ENCODE peak calls at places on chromosome 2, in seven cellular contexts. H is suprapubic skin, L is cardiac muscle cell, X is spleen, P is IMR-90, Q is uterus, M is left ventricle myocardium inferior. W is an unnamed sample. For H3K27me3, H3K4me1 and H3K9me3, the result is how much of the 10 kb centered on the place peaks cover.

GRCh38 chr2:75553961-75554539 is 6.7 kb downstream of the EVA1A start:
- DNase-seq in H (no peak), L (no peak), X (no peak), P (no peak), Q (no peak), M (no peak), W (no peak)

GRCh38 chr2:179218848-179219594 is 45.6 kb downstream of the SESTD1 start:
- DNase-seq in H (no peak), L (peak), X (no peak), P (peak), Q (peak), M (peak), W (peak)

GRCh38 chr2:235979753-235980459 is 188.3 kb downstream of the GBX2 start:
- DNase-seq in H (no peak), L (no peak), X (no peak), P (no peak), Q (no peak), M (no peak), W (no peak)

GRCh38 chr2:231922945-231923344 is 3.3 kb downstream of the NPPC start:
- DNase-seq in H (no peak), L (no peak), X (peak), P (no peak), Q (no peak), M (peak), W (no peak)

GRCh38 chr2:140734992-140735391 is 1395.8 kb downstream of the LRP1B start:
- DNase-seq in H (no peak), L (no peak), X (no peak), P (no peak), Q (no peak), M (no peak), W (no peak)

GRCh38 chr2:159287733-159288132 is 1.2 kb upstream of the WDSUB1 start:
- DNase-seq in H (no peak), L (no peak), X (no peak), P (no peak), Q (no peak), M (no peak), W (no peak)

GRCh38 chr2:72148975-72149555 is 1.4 kb upstream of the CYP26B1 start:
- DNase-seq in H (peak), L (peak), X (peak), P (peak), Q (peak), M (peak), W (peak)

GRCh38 chr2:155965415-155966070 is 367.0 kb downstream of the NR4A2 start:
- DNase-seq in H (no peak), L (no peak), X (no peak), P (no peak), Q (no peak), M (no peak), W (no peak)

GRCh38 chr2:124318913-124319312 is 293.8 kb downstream of the CNTNAP5 start:
- DNase-seq in H (no peak), L (no peak), X (no peak), P (no peak), Q (no peak), M (no peak), W (no peak)

GRCh38 chr2:215777481-215778044 is 235.8 kb downstream of the MREG start:
- DNase-seq in H (no peak), L (peak), X (no peak), P (no peak), Q (no peak), M (no peak), W (no peak)

GRCh38 chr2:19674051-19675002 is 227.5 kb downstream of the TTC32 start:
- DNase-seq in H (no peak), L (no peak), X (no peak), P (no peak), Q (no peak), M (no peak), W (no peak)

GRCh38 chr2:122056853-122057252 is 301.4 kb downstream of the TSN start:
- DNase-seq in H (no peak), L (peak), X (no peak), P (no peak), Q (no peak), M (no peak), W (no peak)

GRCh38 chr2:235833971-235834620 is 334.1 kb downstream of the GBX2 start:
- DNase-seq in H (peak), L (no peak), X (peak), P (no peak), Q (no peak), M (no peak), W (no peak)

GRCh38 chr2:60227014-60227413 is 326.4 kb downstream of the BCL11A start:
- DNase-seq in H (no peak), L (no peak), X (no peak), P (no peak), Q (no peak), M (no peak), W (no peak)

GRCh38 chr2:67304300-67304890 is 92.7 kb upstream of the ETAA1 start:
- DNase-seq in H (no peak), L (no peak), X (no peak), P (no peak), Q (no peak), M (no peak), W (no peak)

GRCh38 chr2:132567682-132568081 is 102.3 kb downstream of the LYPD1 start:
- DNase-seq in H (no peak), L (no peak), X (no peak), P (no peak), Q (no peak), M (no peak), W (no peak)

GRCh38 chr2:201358684-201359083 is 1.5 kb upstream of the FLACC1 start:
- DNase-seq in H (no peak), L (peak), X (no peak), P (peak), Q (no peak), M (no peak), W (peak)

GRCh38 chr2:76737607-76738006 is 784.6 kb downstream of the LRRTM4 start:
- DNase-seq in H (no peak), L (no peak), X (no peak), P (no peak), Q (no peak), M (no peak), W (no peak)

GRCh38 chr2:214853906-214854305 is 44.4 kb upstream of the BARD1 start:
- DNase-seq in H (no peak), L (no peak), X (no peak), P (no peak), Q (no peak), M (no peak), W (no peak)

GRCh38 chr2:170715932-170716777 is 1.0 kb downstream of the SP5 start:
- DNase-seq in H (peak), L (no peak), X (no peak), P (no peak), Q (no peak), M (no peak), W (no peak)

GRCh38 chr2:80852808-80853139 is 548.2 kb upstream of the LRRTM1 start:
- DNase-seq in H (no peak), L (no peak), X (no peak), P (no peak), Q (no peak), M (no peak), W (no peak)

DNA sequence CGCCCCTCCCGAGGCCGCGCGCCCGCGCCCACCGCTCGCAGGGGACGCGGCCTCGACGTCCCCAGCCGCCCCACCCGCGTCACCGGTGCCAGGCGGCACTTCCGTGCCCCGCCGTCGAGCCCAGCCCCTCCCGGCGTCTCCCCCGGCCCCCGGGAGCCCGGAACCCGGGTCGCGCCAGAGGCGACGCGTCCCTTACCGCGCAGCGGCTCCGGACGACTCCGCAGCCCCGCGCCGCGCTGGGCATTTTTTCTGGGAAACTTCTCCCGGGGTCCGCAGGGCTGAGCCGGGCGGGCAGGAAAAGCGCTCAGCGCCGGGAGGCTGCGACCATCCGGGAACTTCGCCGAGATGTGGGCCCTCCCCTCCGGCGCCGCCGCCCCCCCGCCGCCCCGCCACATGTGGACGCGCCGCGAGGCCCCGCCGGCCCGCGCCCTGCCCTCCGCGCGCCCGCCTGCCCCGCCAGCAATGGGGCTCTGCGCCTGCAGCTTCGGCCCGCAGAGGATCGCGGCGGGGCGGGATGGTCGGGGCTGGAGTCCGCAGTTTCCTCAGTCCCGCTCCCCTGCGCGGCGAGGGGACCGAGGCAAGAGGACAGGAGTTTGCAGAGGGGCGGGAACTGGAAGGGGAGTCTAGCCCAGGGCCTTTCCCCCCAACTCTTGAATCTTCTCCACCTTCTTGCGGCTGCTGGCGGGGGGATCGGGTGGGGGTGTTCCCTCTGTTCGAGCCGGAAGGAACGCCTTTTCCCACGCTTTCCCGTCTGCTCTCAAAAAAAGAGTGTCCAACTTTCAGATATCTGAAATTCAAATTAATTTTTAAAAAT is 81.5 kb downstream of the CHRNA1 start:
- DNase-seq in H (no peak), L (peak), X (peak), P (peak), Q (peak), M (peak), W (peak)
- H3K27me3 ChIP-seq in H (under half), L (under half), X (under half), P (under half), Q (under half), M (under half), W (under half)

DNA sequence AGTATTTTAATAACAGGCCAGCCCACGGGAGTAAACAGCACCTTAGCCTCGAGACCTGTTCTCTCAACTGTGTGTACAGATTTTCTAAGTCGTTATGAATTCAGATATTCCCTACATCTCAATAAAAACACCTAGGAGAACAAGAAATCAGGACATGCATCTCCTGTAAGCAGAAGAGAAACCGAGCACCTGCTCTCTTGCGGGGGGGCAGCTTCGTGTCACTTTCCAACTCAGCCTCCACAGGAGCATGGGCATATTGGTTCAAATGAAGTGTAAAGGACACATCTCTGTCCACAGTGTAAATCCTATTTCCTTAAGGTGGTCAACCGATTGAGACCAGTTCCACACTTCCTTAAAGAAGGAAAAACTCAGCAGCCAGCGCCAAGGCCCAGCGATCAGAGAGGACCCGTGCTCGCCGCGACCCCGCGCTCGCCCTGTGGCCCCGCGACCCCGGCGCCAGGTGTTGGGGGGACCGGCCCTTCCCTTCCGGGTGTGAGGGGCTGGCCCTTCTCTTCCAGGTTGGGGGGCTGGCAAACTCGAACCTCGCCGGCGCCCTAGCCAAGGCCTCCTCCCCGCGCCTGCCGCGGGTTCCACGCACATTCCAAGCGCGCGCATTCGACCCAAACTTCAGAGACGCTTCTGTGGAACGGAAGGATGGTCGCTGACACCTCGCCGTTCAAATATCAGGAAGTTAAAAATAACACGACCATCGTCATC is 652 bp downstream of the SH3YL1 start:
- DNase-seq in H (no peak), L (no peak), X (peak), P (no peak), Q (no peak), M (no peak), W (no peak)
- H3K4me1 ChIP-seq in H (under half), L (under half), X (half or more), P (under half), Q (under half), M (under half), W (under half)

GRCh38 chr2:237242091-237242536 is 156.4 kb downstream of the COPS8 start:
- DNase-seq in H (no peak), L (no peak), X (no peak), P (peak), Q (no peak), M (no peak), W (no peak)
- H3K9me3 ChIP-seq in H (under half), L (under half), X (under half), P (under half), Q (under half), M (under half), W (under half)

DNA sequence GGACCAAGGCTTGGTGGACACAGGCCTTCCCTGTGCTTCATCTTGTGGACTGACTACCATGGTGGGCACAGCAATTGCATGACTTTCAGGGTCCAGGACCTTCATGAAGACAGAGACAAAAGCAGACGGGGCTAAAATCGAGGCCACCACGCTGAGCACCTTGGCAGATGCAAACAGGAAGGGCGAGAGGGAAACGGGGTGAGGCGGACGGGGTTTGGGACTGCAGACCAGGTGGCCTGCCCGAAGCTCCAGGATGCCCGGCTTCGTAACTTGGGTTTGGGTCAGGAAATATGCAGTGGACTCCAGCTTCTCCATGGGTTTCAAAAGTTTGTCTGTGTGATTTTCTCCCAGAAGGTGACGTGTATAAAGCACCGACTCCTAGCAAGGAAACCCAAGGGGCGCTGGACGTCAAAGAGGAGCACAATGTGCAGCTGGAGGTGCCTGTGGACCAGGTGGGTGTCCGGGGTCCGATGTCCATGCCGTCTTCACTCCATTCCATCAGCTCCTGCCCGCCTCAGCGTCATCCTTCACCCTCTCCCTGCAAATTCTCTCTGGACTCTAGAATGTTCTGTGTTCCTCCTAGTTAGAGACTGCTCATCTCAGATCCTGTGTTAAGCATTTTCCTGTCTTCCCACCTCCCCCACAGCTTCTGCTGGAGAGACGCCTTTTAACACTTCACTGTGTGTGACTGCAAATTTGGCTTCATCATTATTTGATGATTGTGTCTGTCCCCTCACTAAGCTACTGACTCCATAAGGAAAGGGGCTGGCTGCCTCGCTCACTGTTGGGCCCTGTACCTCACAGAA is 65.8 kb downstream of the DCDC2C start:
- DNase-seq in H (no peak), L (no peak), X (no peak), P (no peak), Q (no peak), M (no peak), W (no peak)
- H3K27me3 ChIP-seq in H (under half), L (under half), X (under half), P (under half), Q (under half), M (half or more), W (under half)

DNA sequence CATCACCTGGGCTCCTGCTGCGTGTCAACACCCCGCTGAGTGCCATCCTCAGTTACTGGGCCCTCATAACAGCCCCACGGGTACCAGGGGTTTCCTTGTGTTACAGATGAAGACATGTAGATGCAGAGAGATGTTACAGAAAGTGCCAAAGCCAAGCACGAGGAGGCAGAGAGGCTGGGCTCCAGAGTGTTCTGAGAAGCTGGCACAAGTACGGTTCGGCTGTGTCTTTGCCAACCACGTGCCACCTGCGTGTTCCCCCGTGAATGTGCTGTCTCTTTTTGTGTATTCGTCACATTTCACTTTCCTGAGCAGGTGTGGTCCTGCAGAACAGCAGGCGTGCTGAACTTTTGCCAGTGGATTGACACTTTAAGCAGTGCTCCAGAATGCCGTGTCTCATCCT is 124.6 kb downstream of the NCK2 start:
- DNase-seq in H (no peak), L (no peak), X (no peak), P (no peak), Q (no peak), M (no peak), W (no peak)
- H3K4me1 ChIP-seq in H (under half), L (under half), X (half or more), P (under half), Q (under half), M (half or more), W (under half)

GRCh38 chr2:63555931-63556330 is 32.3 kb downstream of the WDPCP start:
- DNase-seq in H (no peak), L (no peak), X (no peak), P (no peak), Q (no peak), M (no peak), W (no peak)
- H3K9me3 ChIP-seq in H (under half), L (under half), X (under half), P (under half), Q (under half), M (under half), W (under half)

DNA sequence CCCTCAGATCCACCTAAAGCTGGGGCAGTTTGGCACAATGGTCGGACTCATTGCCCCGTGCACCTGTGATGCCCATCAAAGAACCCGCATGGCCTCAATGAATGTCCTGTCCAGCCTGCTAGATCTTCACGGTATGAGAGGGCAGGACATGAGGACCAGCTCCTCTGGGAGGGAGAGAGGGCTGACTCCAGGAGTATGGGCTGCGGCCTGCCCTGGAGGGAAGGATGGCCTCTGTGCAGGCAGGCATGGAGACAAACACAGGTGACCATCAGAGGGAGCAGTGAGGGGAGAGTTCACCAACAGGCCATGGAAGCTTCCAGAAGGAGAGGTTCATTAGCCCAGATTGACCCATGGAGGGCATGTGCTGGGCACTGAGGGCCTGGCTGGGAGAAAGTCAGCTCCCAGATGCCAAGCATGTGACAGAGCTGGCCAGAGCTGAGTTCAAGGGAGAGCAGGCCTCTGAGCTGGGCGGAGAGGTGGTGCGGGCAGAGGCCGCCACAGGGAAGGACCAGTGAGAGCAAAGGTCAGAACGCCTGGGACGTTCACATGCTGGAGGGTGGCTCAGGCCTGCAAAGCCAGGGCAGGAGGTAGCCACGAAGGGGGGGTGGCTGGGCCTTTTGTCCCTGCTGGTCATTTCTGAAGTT is 36.2 kb downstream of the HJURP start:
- DNase-seq in H (peak), L (no peak), X (peak), P (no peak), Q (no peak), M (no peak), W (no peak)
- H3K27me3 ChIP-seq in H (under half), L (under half), X (under half), P (under half), Q (under half), M (under half), W (under half)

GRCh38 chr2:238282861-238283738 is 5.3 kb downstream of the PER2 start:
- DNase-seq in H (peak), L (no peak), X (no peak), P (no peak), Q (no peak), M (no peak), W (no peak)
- H3K4me1 ChIP-seq in H (half or more), L (under half), X (half or more), P (under half), Q (under half), M (half or more), W (under half)